ENCODE peak calls at places on chromosomes 16 and 17, in six cellular contexts. O is AG10803; T is stimulated activated CD4-positive, alpha-beta T cell treated with anti-CD3 and anti-CD28 coated beads, Interleukin-2, amount 100 ng/mL, for 48 hours; G is cardiac fibroblast; U is fibroblast of the conjunctiva; D is mammary epithelial cell. Y is an unnamed sample.

GRCh38 chr16:10741844-10742243 is 1.8 kb upstream of the NUBP1 start:
- DNase-seq in D (no peak), T (no peak), G (peak), O (peak), U (no peak), Y (no peak)

GRCh38 chr17:45013021-45013997 is 38.1 kb downstream of the DCAKD start:
- DNase-seq in D (no peak), T (no peak), U (no peak), G (peak), O (no peak), Y (no peak)

GRCh38 chr17:3635474-3636153 is 436 bp downstream of the SHPK start:
- DNase-seq in U (no peak), D (peak), O (no peak), G (no peak), T (no peak), Y (no peak)

GRCh38 chr16:84838383-84838948 is 18.7 kb downstream of the CRISPLD2 start:
- DNase-seq in U (no peak), G (no peak), T (no peak), O (no peak), D (no peak), Y (no peak)

GRCh38 chr16:50506543-50506937 is 41.7 kb upstream of the NKD1 start:
- DNase-seq in G (no peak), U (no peak), D (no peak), T (no peak), O (no peak), Y (no peak)

GRCh38 chr17:15303293-15303692 is 38.1 kb downstream of the TEKT3 start:
- DNase-seq in U (no peak), D (no peak), G (no peak), O (no peak), T (no peak), Y (no peak)

GRCh38 chr16:88534731-88535141 is 35.5 kb upstream of the ZC3H18 start:
- DNase-seq in T (peak), O (peak), U (peak), G (peak), D (no peak), Y (peak)

GRCh38 chr17:15247891-15248529 is 17.1 kb downstream of the PMP22 start:
- DNase-seq in O (peak), D (peak), U (no peak), G (no peak), T (no peak), Y (no peak)

GRCh38 chr17:4492762-4493561 is 5.7 kb upstream of the SPNS2 start:
- DNase-seq in O (no peak), T (no peak), U (no peak), G (peak), D (peak), Y (no peak)

GRCh38 chr17:52604105-52604504 is 445.6 kb upstream of the CA10 start:
- DNase-seq in T (no peak), U (no peak), O (no peak), D (peak), G (peak), Y (no peak)

GRCh38 chr17:37710344-37710886 is 34.4 kb downstream of the HNF1B start:
- DNase-seq in O (peak), U (peak), G (peak), T (no peak), D (no peak), Y (no peak)

GRCh38 chr16:361341-361871 is 8.9 kb upstream of the AXIN1 start:
- DNase-seq in U (no peak), D (no peak), O (no peak), G (no peak), T (no peak), Y (no peak)

GRCh38 chr17:7667616-7668406 is 17.1 kb downstream of the ATP1B2 start:
- DNase-seq in O (no peak), G (no peak), T (no peak), U (no peak), D (no peak), Y (no peak)

GRCh38 chr16:79079656-79080420 is 520.7 kb downstream of the MAF start:
- DNase-seq in O (no peak), T (no peak), D (no peak), U (no peak), G (no peak), Y (no peak)

GRCh38 chr17:45729284-45729907 is 54.7 kb upstream of the CRHR1 start:
- DNase-seq in D (no peak), O (no peak), T (no peak), U (no peak), G (no peak), Y (no peak)

GRCh38 chr17:14813649-14814048 is 451.5 kb downstream of the PMP22 start:
- DNase-seq in O (no peak), D (no peak), G (peak), U (no peak), T (peak), Y (peak)

GRCh38 chr16:22316411-22316811 is 19.2 kb downstream of the POLR3E start:
- DNase-seq in G (no peak), U (no peak), O (no peak), T (no peak), D (no peak), Y (no peak)

GRCh38 chr16:17101646-17102045 is 369.1 kb downstream of the XYLT1 start:
- DNase-seq in T (no peak), O (no peak), D (peak), U (no peak), G (no peak), Y (no peak)

GRCh38 chr16:19005561-19006445 is 22.1 kb downstream of the TMC7 start:
- DNase-seq in G (peak), T (no peak), O (peak), U (no peak), D (peak), Y (no peak)

GRCh38 chr17:62966426-62967110 is 533 bp downstream of the TANC2 start:
- DNase-seq in O (no peak), G (no peak), D (peak), U (no peak), T (peak), Y (no peak)

GRCh38 chr16:87435399-87436224 is 43.5 kb downstream of the MAP1LC3B start:
- DNase-seq in U (no peak), D (peak), T (no peak), G (peak), O (peak), Y (no peak)

GRCh38 chr16:88901718-88902337 is 35.4 kb upstream of the PABPN1L start:
- DNase-seq in O (no peak), G (no peak), D (no peak), T (no peak), U (no peak), Y (no peak)

GRCh38 chr16:22926105-22926751 is 112.3 kb downstream of the HS3ST2 start:
- DNase-seq in D (no peak), T (no peak), G (no peak), U (no peak), O (no peak), Y (no peak)

Y was measured in CD4-positive, alpha-beta memory T cell.